ENCODE peak calls at places on chromosome 11, in eight cellular contexts. F, N, O, T, R, S, G and Q are unnamed samples.
A peak's percentile ranks its signal among the peaks of the same experiment; 100 is the strongest.

GRCh38 chr11:2270322-2271076 is at the start of gene ASCL2:
- DNase-seq in F (no peak), N (peak; percentile 45), O (no peak), T (no peak), R (peak; percentile 40), S (no peak), G (peak; percentile 43), Q (peak; percentile 27)

GRCh38 chr11:123061403-123062157 is at the start of gene HSPA8:
- DNase-seq in F (peak; percentile 48), N (peak; percentile 38), O (peak; percentile 71), T (peak; percentile 59), R (peak; percentile 54), S (no peak), G (peak; percentile 36), Q (peak; percentile 71)

GRCh38 chr11:8183136-8183535 is 14.3 kb upstream of the RIC3 start:
- DNase-seq in F (no peak), N (no peak), O (no peak), T (no peak), R (no peak), S (no peak), G (no peak), Q (no peak)

GRCh38 chr11:122779047-122779629 is 59.2 kb upstream of the CRTAM start:
- DNase-seq in F (no peak), N (no peak), O (no peak), T (no peak), R (no peak), S (no peak), G (peak; percentile 43), Q (no peak)

GRCh38 chr11:114229062-114229450 is 67.1 kb upstream of the NNMT start:
- DNase-seq in F (no peak), N (no peak), O (no peak), T (no peak), R (no peak), S (no peak), G (peak; percentile 61), Q (no peak)

GRCh38 chr11:121127809-121128208 is 26.8 kb downstream of the TECTA start:
- DNase-seq in F (no peak), N (no peak), O (no peak), T (no peak), R (no peak), S (no peak), G (no peak), Q (no peak)

GRCh38 chr11:57566564-57567209 is 785 bp downstream of the UBE2L6 start:
- DNase-seq in F (no peak), N (no peak), O (no peak), T (no peak), R (no peak), S (no peak), G (peak; percentile 35), Q (no peak)

GRCh38 chr11:43278302-43278956 is 33.4 kb upstream of the API5 start:
- DNase-seq in F (peak; percentile 64), N (peak; percentile 74), O (peak; percentile 10), T (peak; percentile 38), R (peak; percentile 68), S (peak; percentile 33), G (peak; percentile 59), Q (peak; percentile 45)

GRCh38 chr11:117382746-117383145 is 55.1 kb downstream of the CEP164 start:
- DNase-seq in F (no peak), N (no peak), O (no peak), T (no peak), R (no peak), S (no peak), G (no peak), Q (no peak)

GRCh38 chr11:67277231-67277961 is 11.1 kb downstream of the GRK2 start:
- DNase-seq in F (no peak), N (peak; percentile 82), O (peak; percentile 97), T (peak; percentile 99), R (peak; percentile 70), S (no peak), G (no peak), Q (no peak)

GRCh38 chr11:75287579-75287978 is 47.0 kb downstream of the TPBGL start:
- DNase-seq in F (no peak), N (no peak), O (no peak), T (no peak), R (no peak), S (no peak), G (no peak), Q (no peak)

GRCh38 chr11:128632151-128632791 is 44.9 kb upstream of the ETS1 start:
- DNase-seq in F (peak; percentile 80), N (peak; percentile 88), O (peak; percentile 75), T (peak; percentile 90), R (peak; percentile 80), S (peak; percentile 19), G (peak; percentile 67), Q (peak; percentile 68)

GRCh38 chr11:60121259-60121658 is 32.8 kb downstream of the MS4A2 start:
- DNase-seq in F (no peak), N (peak; percentile 29), O (no peak), T (peak; percentile 20), R (no peak), S (no peak), G (no peak), Q (peak; percentile 10)

GRCh38 chr11:65334696-65335295 is 1.1 kb downstream of the DPF2 start:
- DNase-seq in F (no peak), N (no peak), O (no peak), T (peak; percentile 13), R (peak; percentile 26), S (no peak), G (no peak), Q (no peak)

GRCh38 chr11:111977141-111978027 is 40.2 kb downstream of the DIXDC1 start:
- DNase-seq in F (peak; percentile 56), N (peak; percentile 57), O (no peak), T (no peak), R (peak; percentile 74), S (no peak), G (peak; percentile 90), Q (peak; percentile 73)

GRCh38 chr11:84558085-84558905 is 1068.8 kb downstream of the DLG2 start:
- DNase-seq in F (peak; percentile 71), N (peak; percentile 82), O (peak; percentile 76), T (peak; percentile 74), R (peak; percentile 61), S (peak; percentile 18), G (peak; percentile 27), Q (peak; percentile 75)

GRCh38 chr11:112453601-112454577 is 193.2 kb upstream of the PLET1 start:
- DNase-seq in F (peak; percentile 60), N (peak; percentile 78), O (peak; percentile 18), T (peak; percentile 17), R (peak; percentile 37), S (peak; percentile 34), G (peak; percentile 51), Q (peak; percentile 41)

GRCh38 chr11:69718912-69719311 is 15.1 kb upstream of the FGF19 start:
- DNase-seq in F (no peak), N (no peak), O (no peak), T (no peak), R (no peak), S (no peak), G (no peak), Q (no peak)

GRCh38 chr11:69721061-69721460 is 17.2 kb upstream of the FGF19 start:
- DNase-seq in F (no peak), N (no peak), O (no peak), T (no peak), R (no peak), S (no peak), G (no peak), Q (no peak)

GRCh38 chr11:69718147-69718546 is 14.3 kb upstream of the FGF19 start:
- DNase-seq in F (peak; percentile 77), N (peak; percentile 91), O (no peak), T (peak; percentile 90), R (peak; percentile 94), S (no peak), G (peak; percentile 73), Q (peak; percentile 71)

GRCh38 chr11:69726019-69726418 is 22.2 kb upstream of the FGF19 start:
- DNase-seq in F (no peak), N (no peak), O (no peak), T (no peak), R (no peak), S (no peak), G (no peak), Q (no peak)

GRCh38 chr11:69721745-69722144 is 17.9 kb upstream of the FGF19 start:
- DNase-seq in F (peak; percentile 74), N (peak; percentile 59), O (no peak), T (no peak), R (peak; percentile 49), S (no peak), G (no peak), Q (no peak)
- TF ChIP-seq CTCF in F (peak; percentile 88), N (peak; percentile 63), O (peak; percentile 47), T (peak; percentile 54), R (peak; percentile 57), S (peak; percentile 64), G (peak; percentile 34), Q (peak; percentile 26)

DNA sequence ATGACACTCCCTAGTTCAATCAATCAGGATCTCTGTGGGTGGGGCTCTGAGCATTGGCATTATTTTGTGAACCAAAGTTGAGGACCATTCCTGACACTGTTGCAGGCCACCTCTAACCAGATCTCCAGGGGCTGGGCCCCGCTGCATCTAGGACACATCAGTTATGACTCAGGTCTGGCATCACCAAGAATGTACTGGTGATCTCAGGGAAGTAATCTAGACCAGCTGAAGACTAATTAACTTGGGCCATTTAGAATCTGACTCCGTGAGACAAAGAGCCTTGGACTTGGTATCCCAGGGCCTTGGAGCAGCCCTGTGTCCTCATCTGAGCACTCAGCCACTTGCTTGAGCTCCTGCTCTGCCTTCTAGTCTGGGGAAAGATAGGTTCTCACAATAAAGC is 200.6 kb downstream of the KIRREL3 start:
- DNase-seq in F (no peak), N (no peak), O (no peak), T (no peak), R (no peak), S (no peak), G (no peak), Q (no peak)
- TF ChIP-seq EZH2phosphoT487 in F (no peak), N (no peak), O (no peak), T (no peak), R (no peak), S (no peak), G (no peak), Q (no peak)

GRCh38 chr11:832529-833113 is at the start of gene CD151:
- DNase-seq in F (peak; percentile 60), N (peak; percentile 82), O (peak; percentile 59), T (no peak), R (peak; percentile 87), S (no peak), G (peak; percentile 88), Q (peak; percentile 89)
- TF ChIP-seq CTCF in F (no peak), N (no peak), O (no peak), T (no peak), R (no peak), S (no peak), G (no peak), Q (no peak)

GRCh38 chr11:27390318-27390958 is 27.4 kb upstream of the CCDC34 start:
- DNase-seq in F (no peak), N (peak; percentile 49), O (no peak), T (no peak), R (no peak), S (no peak), G (no peak), Q (no peak)

GRCh38 chr11:27392278-27392677 is 29.3 kb upstream of the CCDC34 start:
- DNase-seq in F (no peak), N (no peak), O (no peak), T (no peak), R (peak; percentile 81), S (no peak), G (no peak), Q (no peak)

GRCh38 chr11:27391336-27392015 is 28.5 kb upstream of the CCDC34 start:
- DNase-seq in F (peak; percentile 37), N (no peak), O (no peak), T (no peak), R (peak; percentile 57), S (peak; percentile 3), G (no peak), Q (no peak)

GRCh38 chr11:27390959-27391326 is 27.9 kb upstream of the CCDC34 start:
- DNase-seq in F (no peak), N (no peak), O (no peak), T (no peak), R (no peak), S (no peak), G (no peak), Q (no peak)

GRCh38 chr11:27392715-27393114 is 29.7 kb upstream of the CCDC34 start:
- DNase-seq in F (peak; percentile 74), N (peak; percentile 29), O (no peak), T (no peak), R (peak; percentile 72), S (no peak), G (no peak), Q (peak; percentile 51)
- TF ChIP-seq EZH2phosphoT487 in F (no peak), N (no peak), O (no peak), T (no peak), R (no peak), S (no peak), G (no peak), Q (no peak)